ENCODE peak calls at places on chromosomes 7 and 10, in seven cellular contexts. One of them, this sample, is unnamed.

GRCh38 chr7:146119016-146119415 is 2.4 kb downstream of the CNTNAP2 start:
- DNase-seq in WTC11: no peak
- DNase-seq in stimulated activated CD8-positive, alpha-beta memory T cell treated with anti-CD3 and anti-CD28 coated beads, Interleukin-4, amount 100 ng/mL, for 24 hours: no peak
- DNase-seq in T-helper 2 cell: no peak
- DNase-seq in SJSA1: no peak
- DNase-seq in amniotic epithelial cell: no peak
- DNase-seq in cardiac fibroblast: no peak
- DNase-seq in this sample: no peak

GRCh38 chr10:134205-134742 is 981 bp upstream of the ZMYND11 start:
- DNase-seq in WTC11: no peak
- DNase-seq in stimulated activated CD8-positive, alpha-beta memory T cell treated with anti-CD3 and anti-CD28 coated beads, Interleukin-4, amount 100 ng/mL, for 24 hours: no peak
- DNase-seq in T-helper 2 cell: peak
- DNase-seq in SJSA1: no peak
- DNase-seq in amniotic epithelial cell: peak
- DNase-seq in cardiac fibroblast: no peak
- DNase-seq in this sample: no peak

GRCh38 chr10:72812798-72813430 is 80.6 kb upstream of the OIT3 start:
- DNase-seq in WTC11: no peak
- DNase-seq in stimulated activated CD8-positive, alpha-beta memory T cell treated with anti-CD3 and anti-CD28 coated beads, Interleukin-4, amount 100 ng/mL, for 24 hours: no peak
- DNase-seq in T-helper 2 cell: no peak
- DNase-seq in SJSA1: no peak
- DNase-seq in amniotic epithelial cell: peak
- DNase-seq in cardiac fibroblast: peak
- DNase-seq in this sample: no peak

GRCh38 chr10:130808243-130808642 is 503.3 kb downstream of the TCERG1L start:
- DNase-seq in WTC11: no peak
- DNase-seq in stimulated activated CD8-positive, alpha-beta memory T cell treated with anti-CD3 and anti-CD28 coated beads, Interleukin-4, amount 100 ng/mL, for 24 hours: no peak
- DNase-seq in T-helper 2 cell: no peak
- DNase-seq in SJSA1: no peak
- DNase-seq in amniotic epithelial cell: no peak
- DNase-seq in cardiac fibroblast: no peak
- DNase-seq in this sample: no peak

GRCh38 chr10:921471-922414 is 9.8 kb downstream of the LARP4B start:
- DNase-seq in WTC11: no peak
- DNase-seq in stimulated activated CD8-positive, alpha-beta memory T cell treated with anti-CD3 and anti-CD28 coated beads, Interleukin-4, amount 100 ng/mL, for 24 hours: no peak
- DNase-seq in T-helper 2 cell: no peak
- DNase-seq in SJSA1: peak
- DNase-seq in amniotic epithelial cell: peak
- DNase-seq in cardiac fibroblast: peak
- DNase-seq in this sample: no peak

GRCh38 chr10:48520594-48520993 is 84.3 kb downstream of the ARHGAP22 start:
- DNase-seq in WTC11: no peak
- DNase-seq in stimulated activated CD8-positive, alpha-beta memory T cell treated with anti-CD3 and anti-CD28 coated beads, Interleukin-4, amount 100 ng/mL, for 24 hours: no peak
- DNase-seq in T-helper 2 cell: no peak
- DNase-seq in SJSA1: no peak
- DNase-seq in amniotic epithelial cell: no peak
- DNase-seq in cardiac fibroblast: no peak
- DNase-seq in this sample: no peak

GRCh38 chr7:229184-229964 is 37.0 kb downstream of the FAM20C start:
- DNase-seq in WTC11: no peak
- DNase-seq in stimulated activated CD8-positive, alpha-beta memory T cell treated with anti-CD3 and anti-CD28 coated beads, Interleukin-4, amount 100 ng/mL, for 24 hours: no peak
- DNase-seq in T-helper 2 cell: no peak
- DNase-seq in SJSA1: peak
- DNase-seq in amniotic epithelial cell: peak
- DNase-seq in cardiac fibroblast: peak
- DNase-seq in this sample: no peak

GRCh38 chr10:61935085-61935484 is 33.6 kb downstream of the ARID5B start:
- DNase-seq in WTC11: no peak
- DNase-seq in stimulated activated CD8-positive, alpha-beta memory T cell treated with anti-CD3 and anti-CD28 coated beads, Interleukin-4, amount 100 ng/mL, for 24 hours: no peak
- DNase-seq in T-helper 2 cell: no peak
- DNase-seq in SJSA1: no peak
- DNase-seq in amniotic epithelial cell: peak
- DNase-seq in cardiac fibroblast: peak
- DNase-seq in this sample: no peak

GRCh38 chr10:784377-784758 is 94.9 kb upstream of the DIP2C start:
- DNase-seq in WTC11: peak
- DNase-seq in stimulated activated CD8-positive, alpha-beta memory T cell treated with anti-CD3 and anti-CD28 coated beads, Interleukin-4, amount 100 ng/mL, for 24 hours: no peak
- DNase-seq in T-helper 2 cell: no peak
- DNase-seq in SJSA1: peak
- DNase-seq in amniotic epithelial cell: no peak
- DNase-seq in cardiac fibroblast: no peak
- DNase-seq in this sample: no peak

GRCh38 chr10:26733750-26734568 is 36.5 kb downstream of the PDSS1 start:
- DNase-seq in WTC11: no peak
- DNase-seq in stimulated activated CD8-positive, alpha-beta memory T cell treated with anti-CD3 and anti-CD28 coated beads, Interleukin-4, amount 100 ng/mL, for 24 hours: no peak
- DNase-seq in T-helper 2 cell: no peak
- DNase-seq in SJSA1: no peak
- DNase-seq in amniotic epithelial cell: no peak
- DNase-seq in cardiac fibroblast: no peak
- DNase-seq in this sample: no peak

GRCh38 chr7:33778195-33778594 is 127.1 kb upstream of the BMPER start:
- DNase-seq in WTC11: no peak
- DNase-seq in stimulated activated CD8-positive, alpha-beta memory T cell treated with anti-CD3 and anti-CD28 coated beads, Interleukin-4, amount 100 ng/mL, for 24 hours: no peak
- DNase-seq in T-helper 2 cell: no peak
- DNase-seq in SJSA1: no peak
- DNase-seq in amniotic epithelial cell: no peak
- DNase-seq in cardiac fibroblast: no peak
- DNase-seq in this sample: no peak

GRCh38 chr7:46908770-46909169 is 673.1 kb downstream of the TNS3 start:
- DNase-seq in WTC11: no peak
- DNase-seq in stimulated activated CD8-positive, alpha-beta memory T cell treated with anti-CD3 and anti-CD28 coated beads, Interleukin-4, amount 100 ng/mL, for 24 hours: no peak
- DNase-seq in T-helper 2 cell: no peak
- DNase-seq in SJSA1: no peak
- DNase-seq in amniotic epithelial cell: peak
- DNase-seq in cardiac fibroblast: peak
- DNase-seq in this sample: no peak

GRCh38 chr10:107144490-107144889 is 20.0 kb downstream of the SORCS1 start:
- DNase-seq in WTC11: peak
- DNase-seq in stimulated activated CD8-positive, alpha-beta memory T cell treated with anti-CD3 and anti-CD28 coated beads, Interleukin-4, amount 100 ng/mL, for 24 hours: no peak
- DNase-seq in T-helper 2 cell: no peak
- DNase-seq in SJSA1: no peak
- DNase-seq in amniotic epithelial cell: no peak
- DNase-seq in cardiac fibroblast: no peak
- DNase-seq in this sample: no peak

GRCh38 chr7:90474284-90475210 is 5.1 kb downstream of the PTTG1IP2 start:
- DNase-seq in WTC11: no peak
- DNase-seq in stimulated activated CD8-positive, alpha-beta memory T cell treated with anti-CD3 and anti-CD28 coated beads, Interleukin-4, amount 100 ng/mL, for 24 hours: no peak
- DNase-seq in T-helper 2 cell: no peak
- DNase-seq in SJSA1: peak
- DNase-seq in amniotic epithelial cell: peak
- DNase-seq in cardiac fibroblast: peak
- DNase-seq in this sample: no peak

GRCh38 chr7:138864667-138865066 is 66.7 kb upstream of the ATP6V0A4 start:
- DNase-seq in WTC11: no peak
- DNase-seq in stimulated activated CD8-positive, alpha-beta memory T cell treated with anti-CD3 and anti-CD28 coated beads, Interleukin-4, amount 100 ng/mL, for 24 hours: no peak
- DNase-seq in T-helper 2 cell: no peak
- DNase-seq in SJSA1: no peak
- DNase-seq in amniotic epithelial cell: peak
- DNase-seq in cardiac fibroblast: peak
- DNase-seq in this sample: no peak

GRCh38 chr7:151687523-151688235 is 168.0 kb upstream of the RHEB start:
- DNase-seq in WTC11: peak
- DNase-seq in stimulated activated CD8-positive, alpha-beta memory T cell treated with anti-CD3 and anti-CD28 coated beads, Interleukin-4, amount 100 ng/mL, for 24 hours: no peak
- DNase-seq in T-helper 2 cell: no peak
- DNase-seq in SJSA1: peak
- DNase-seq in amniotic epithelial cell: peak
- DNase-seq in cardiac fibroblast: peak
- DNase-seq in this sample: no peak

GRCh38 chr10:123507298-123507697 is 158.9 kb upstream of the GPR26 start:
- DNase-seq in WTC11: no peak
- DNase-seq in stimulated activated CD8-positive, alpha-beta memory T cell treated with anti-CD3 and anti-CD28 coated beads, Interleukin-4, amount 100 ng/mL, for 24 hours: no peak
- DNase-seq in T-helper 2 cell: no peak
- DNase-seq in SJSA1: no peak
- DNase-seq in amniotic epithelial cell: no peak
- DNase-seq in cardiac fibroblast: no peak
- DNase-seq in this sample: no peak

GRCh38 chr10:82378146-82378545 is 503.2 kb downstream of the NRG3 start:
- DNase-seq in WTC11: no peak
- DNase-seq in stimulated activated CD8-positive, alpha-beta memory T cell treated with anti-CD3 and anti-CD28 coated beads, Interleukin-4, amount 100 ng/mL, for 24 hours: no peak
- DNase-seq in T-helper 2 cell: no peak
- DNase-seq in SJSA1: no peak
- DNase-seq in amniotic epithelial cell: peak
- DNase-seq in cardiac fibroblast: peak
- DNase-seq in this sample: no peak

GRCh38 chr7:158449266-158449665 is 138.4 kb downstream of the PTPRN2 start:
- DNase-seq in WTC11: no peak
- DNase-seq in stimulated activated CD8-positive, alpha-beta memory T cell treated with anti-CD3 and anti-CD28 coated beads, Interleukin-4, amount 100 ng/mL, for 24 hours: no peak
- DNase-seq in T-helper 2 cell: no peak
- DNase-seq in SJSA1: no peak
- DNase-seq in amniotic epithelial cell: no peak
- DNase-seq in cardiac fibroblast: no peak
- DNase-seq in this sample: no peak

GRCh38 chr7:151342102-151342646 is 562 bp downstream of the NUB1 start:
- DNase-seq in WTC11: no peak
- DNase-seq in stimulated activated CD8-positive, alpha-beta memory T cell treated with anti-CD3 and anti-CD28 coated beads, Interleukin-4, amount 100 ng/mL, for 24 hours: no peak
- DNase-seq in T-helper 2 cell: no peak
- DNase-seq in SJSA1: no peak
- DNase-seq in amniotic epithelial cell: no peak
- DNase-seq in cardiac fibroblast: no peak
- DNase-seq in this sample: no peak

GRCh38 chr10:74307061-74307651 is 156.1 kb downstream of the ADK start:
- DNase-seq in WTC11: no peak
- DNase-seq in stimulated activated CD8-positive, alpha-beta memory T cell treated with anti-CD3 and anti-CD28 coated beads, Interleukin-4, amount 100 ng/mL, for 24 hours: no peak
- DNase-seq in T-helper 2 cell: no peak
- DNase-seq in SJSA1: no peak
- DNase-seq in amniotic epithelial cell: no peak
- DNase-seq in cardiac fibroblast: no peak
- DNase-seq in this sample: no peak

GRCh38 chr7:142689439-142690168 is 59.7 kb upstream of the PRSS1 start:
- DNase-seq in WTC11: no peak
- DNase-seq in stimulated activated CD8-positive, alpha-beta memory T cell treated with anti-CD3 and anti-CD28 coated beads, Interleukin-4, amount 100 ng/mL, for 24 hours: no peak
- DNase-seq in T-helper 2 cell: no peak
- DNase-seq in SJSA1: no peak
- DNase-seq in amniotic epithelial cell: no peak
- DNase-seq in cardiac fibroblast: peak
- DNase-seq in this sample: no peak

GRCh38 chr7:93117852-93118530 is at the start of gene SAMD9:
- DNase-seq in WTC11: no peak
- DNase-seq in stimulated activated CD8-positive, alpha-beta memory T cell treated with anti-CD3 and anti-CD28 coated beads, Interleukin-4, amount 100 ng/mL, for 24 hours: no peak
- DNase-seq in T-helper 2 cell: no peak
- DNase-seq in SJSA1: peak
- DNase-seq in amniotic epithelial cell: peak
- DNase-seq in cardiac fibroblast: peak
- DNase-seq in this sample: no peak

GRCh38 chr7:11237742-11238141 is 264.1 kb downstream of the PHF14 start:
- DNase-seq in WTC11: no peak
- DNase-seq in stimulated activated CD8-positive, alpha-beta memory T cell treated with anti-CD3 and anti-CD28 coated beads, Interleukin-4, amount 100 ng/mL, for 24 hours: no peak
- DNase-seq in T-helper 2 cell: no peak
- DNase-seq in SJSA1: no peak
- DNase-seq in amniotic epithelial cell: no peak
- DNase-seq in cardiac fibroblast: no peak
- DNase-seq in this sample: no peak

GRCh38 chr7:99375070-99375807 is 709 bp downstream of the ARPC1B start:
- DNase-seq in WTC11: peak
- DNase-seq in stimulated activated CD8-positive, alpha-beta memory T cell treated with anti-CD3 and anti-CD28 coated beads, Interleukin-4, amount 100 ng/mL, for 24 hours: peak
- DNase-seq in T-helper 2 cell: peak
- DNase-seq in SJSA1: peak
- DNase-seq in amniotic epithelial cell: peak
- DNase-seq in cardiac fibroblast: peak
- DNase-seq in this sample: peak

GRCh38 chr7:44286618-44287487 is 38.5 kb downstream of the CAMK2B start:
- DNase-seq in WTC11: peak
- DNase-seq in stimulated activated CD8-positive, alpha-beta memory T cell treated with anti-CD3 and anti-CD28 coated beads, Interleukin-4, amount 100 ng/mL, for 24 hours: no peak
- DNase-seq in T-helper 2 cell: peak
- DNase-seq in SJSA1: peak
- DNase-seq in amniotic epithelial cell: no peak
- DNase-seq in cardiac fibroblast: no peak
- DNase-seq in this sample: peak

GRCh38 chr7:133253522-133253882 is 624 bp downstream of the EXOC4 start:
- DNase-seq in WTC11: no peak
- DNase-seq in stimulated activated CD8-positive, alpha-beta memory T cell treated with anti-CD3 and anti-CD28 coated beads, Interleukin-4, amount 100 ng/mL, for 24 hours: no peak
- DNase-seq in T-helper 2 cell: no peak
- DNase-seq in SJSA1: no peak
- DNase-seq in amniotic epithelial cell: no peak
- DNase-seq in cardiac fibroblast: no peak
- DNase-seq in this sample: peak

GRCh38 chr7:29123611-29124190 is 22.6 kb downstream of the CPVL start:
- DNase-seq in WTC11: no peak
- DNase-seq in stimulated activated CD8-positive, alpha-beta memory T cell treated with anti-CD3 and anti-CD28 coated beads, Interleukin-4, amount 100 ng/mL, for 24 hours: no peak
- DNase-seq in T-helper 2 cell: no peak
- DNase-seq in SJSA1: no peak
- DNase-seq in amniotic epithelial cell: no peak
- DNase-seq in cardiac fibroblast: no peak
- DNase-seq in this sample: no peak

GRCh38 chr7:149558149-149558861 is 60.7 kb upstream of the ZNF746 start:
- DNase-seq in WTC11: no peak
- DNase-seq in stimulated activated CD8-positive, alpha-beta memory T cell treated with anti-CD3 and anti-CD28 coated beads, Interleukin-4, amount 100 ng/mL, for 24 hours: no peak
- DNase-seq in T-helper 2 cell: no peak
- DNase-seq in SJSA1: no peak
- DNase-seq in amniotic epithelial cell: peak
- DNase-seq in cardiac fibroblast: peak
- DNase-seq in this sample: no peak

GRCh38 chr7:123749537-123749857 is 694 bp upstream of the WASL start:
- DNase-seq in WTC11: no peak
- DNase-seq in stimulated activated CD8-positive, alpha-beta memory T cell treated with anti-CD3 and anti-CD28 coated beads, Interleukin-4, amount 100 ng/mL, for 24 hours: peak
- DNase-seq in T-helper 2 cell: no peak
- DNase-seq in SJSA1: no peak
- DNase-seq in amniotic epithelial cell: peak
- DNase-seq in cardiac fibroblast: peak
- DNase-seq in this sample: peak

GRCh38 chr7:132100981-132101380 is 475.3 kb downstream of the PLXNA4 start:
- DNase-seq in WTC11: no peak
- DNase-seq in stimulated activated CD8-positive, alpha-beta memory T cell treated with anti-CD3 and anti-CD28 coated beads, Interleukin-4, amount 100 ng/mL, for 24 hours: no peak
- DNase-seq in T-helper 2 cell: no peak
- DNase-seq in SJSA1: no peak
- DNase-seq in amniotic epithelial cell: no peak
- DNase-seq in cardiac fibroblast: no peak
- DNase-seq in this sample: no peak